ENCODE peak calls at places on chromosomes 11 and 22, in eight cellular contexts. F is HL-60, J is astrocyte, E is lower lobe of right lung, G is SK-N-SH, T is prostate gland, U is thoracic aorta, Z is GM23338. C is an unnamed sample.

GRCh38 chr11:27052668-27053067 is 12.1 kb downstream of the BBOX1 start:
- DNase-seq in F (no peak), J (no peak), E (no peak), G (no peak), T (no peak), U (no peak), Z (no peak), C (no peak)

GRCh38 chr11:74952752-74953151 is 3.7 kb downstream of the SPCS2 start:
- DNase-seq in F (no peak), J (no peak), E (no peak), G (no peak), T (no peak), U (no peak), Z (no peak), C (no peak)

GRCh38 chr22:29071261-29072045 is 1.4 kb upstream of the KREMEN1 start:
- DNase-seq in F (no peak), J (peak), E (peak), G (no peak), T (peak), U (no peak), Z (peak), C (no peak)

GRCh38 chr22:47370448-47371262 is 608.2 kb downstream of the TBC1D22A start:
- DNase-seq in F (no peak), J (no peak), E (peak), G (peak), T (no peak), U (no peak), Z (no peak), C (no peak)

GRCh38 chr11:102608699-102609098 is 16.4 kb downstream of the MMP20 start:
- DNase-seq in F (no peak), J (peak), E (no peak), G (no peak), T (no peak), U (no peak), Z (no peak), C (no peak)

GRCh38 chr11:19777342-19778102 is 64.9 kb downstream of the NAV2 start:
- DNase-seq in F (no peak), J (peak), E (no peak), G (no peak), T (no peak), U (no peak), Z (peak), C (peak)

GRCh38 chr22:40975346-40975745 is 24.2 kb downstream of the RBX1 start:
- DNase-seq in F (no peak), J (no peak), E (no peak), G (no peak), T (no peak), U (no peak), Z (no peak), C (no peak)

GRCh38 chr11:70579376-70579955 is 181.1 kb downstream of the CTTN start:
- DNase-seq in F (no peak), J (no peak), E (no peak), G (peak), T (no peak), U (no peak), Z (no peak), C (no peak)

GRCh38 chr11:3835100-3835485 is 5.7 kb downstream of the RHOG start:
- DNase-seq in F (peak), J (no peak), E (no peak), G (no peak), T (no peak), U (no peak), Z (no peak), C (no peak)

GRCh38 chr11:112392860-112393259 is 132.2 kb upstream of the PLET1 start:
- DNase-seq in F (no peak), J (no peak), E (no peak), G (no peak), T (no peak), U (no peak), Z (no peak), C (no peak)

GRCh38 chr22:27501191-27501936 is 300.2 kb downstream of the MN1 start:
- DNase-seq in F (no peak), J (no peak), E (no peak), G (no peak), T (no peak), U (no peak), Z (no peak), C (no peak)

GRCh38 chr11:85946221-85946620 is 91.0 kb downstream of the CCDC83 start:
- DNase-seq in F (no peak), J (peak), E (no peak), G (no peak), T (no peak), U (no peak), Z (no peak), C (no peak)

GRCh38 chr22:20141186-20142077 is 9.4 kb downstream of the CCDC188 start:
- DNase-seq in F (no peak), J (peak), E (no peak), G (no peak), T (no peak), U (no peak), Z (no peak), C (no peak)

GRCh38 chr11:72721689-72722049 is 30.5 kb downstream of the ARAP1 start:
- DNase-seq in F (no peak), J (peak), E (peak), G (no peak), T (peak), U (no peak), Z (no peak), C (no peak)

GRCh38 chr11:17354070-17354924 is 2.7 kb downstream of the NCR3LG1 start:
- DNase-seq in F (peak), J (peak), E (no peak), G (peak), T (peak), U (peak), Z (peak), C (no peak)

GRCh38 chr22:36922097-36922608 is 8.7 kb downstream of the CSF2RB start:
- DNase-seq in F (no peak), J (no peak), E (no peak), G (no peak), T (no peak), U (no peak), Z (peak), C (no peak)
- H3K27ac ChIP-seq in F (peak), J (no peak), E (no peak), G (no peak), T (no peak), U (no peak), Z (no peak), C (no peak)

GRCh38 chr11:114938799-114939198 is 260.5 kb downstream of the NXPE2 start:
- DNase-seq in F (no peak), J (no peak), E (no peak), G (no peak), T (no peak), U (no peak), Z (no peak), C (no peak)

DNA sequence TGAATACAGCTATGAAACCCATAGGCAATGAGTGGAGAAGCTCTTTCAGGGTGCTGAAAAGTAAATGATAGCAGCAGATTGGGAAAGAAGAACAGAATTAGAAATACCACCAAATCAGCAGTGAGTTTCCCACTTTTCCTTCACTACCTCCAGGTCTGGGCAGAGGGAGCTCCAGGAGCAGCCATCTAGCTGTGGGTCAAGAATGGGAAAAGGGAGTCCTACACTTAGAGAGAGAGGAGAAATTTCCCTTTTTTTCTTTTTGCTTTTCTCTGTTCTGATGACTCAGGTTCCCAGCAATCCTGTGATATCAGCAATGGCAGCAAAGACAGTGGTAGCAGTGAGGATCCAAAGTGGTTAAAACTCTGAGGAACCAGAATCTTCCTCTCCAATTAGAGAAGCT is 263.9 kb downstream of the NXPE2 start:
- DNase-seq in F (no peak), J (peak), E (no peak), G (no peak), T (no peak), U (no peak), Z (peak), C (no peak)
- TF ChIP-seq CTCF in F (no peak), J (no peak), E (no peak), G (no peak), T (no peak), U (no peak), Z (peak), C (no peak)

DNA sequence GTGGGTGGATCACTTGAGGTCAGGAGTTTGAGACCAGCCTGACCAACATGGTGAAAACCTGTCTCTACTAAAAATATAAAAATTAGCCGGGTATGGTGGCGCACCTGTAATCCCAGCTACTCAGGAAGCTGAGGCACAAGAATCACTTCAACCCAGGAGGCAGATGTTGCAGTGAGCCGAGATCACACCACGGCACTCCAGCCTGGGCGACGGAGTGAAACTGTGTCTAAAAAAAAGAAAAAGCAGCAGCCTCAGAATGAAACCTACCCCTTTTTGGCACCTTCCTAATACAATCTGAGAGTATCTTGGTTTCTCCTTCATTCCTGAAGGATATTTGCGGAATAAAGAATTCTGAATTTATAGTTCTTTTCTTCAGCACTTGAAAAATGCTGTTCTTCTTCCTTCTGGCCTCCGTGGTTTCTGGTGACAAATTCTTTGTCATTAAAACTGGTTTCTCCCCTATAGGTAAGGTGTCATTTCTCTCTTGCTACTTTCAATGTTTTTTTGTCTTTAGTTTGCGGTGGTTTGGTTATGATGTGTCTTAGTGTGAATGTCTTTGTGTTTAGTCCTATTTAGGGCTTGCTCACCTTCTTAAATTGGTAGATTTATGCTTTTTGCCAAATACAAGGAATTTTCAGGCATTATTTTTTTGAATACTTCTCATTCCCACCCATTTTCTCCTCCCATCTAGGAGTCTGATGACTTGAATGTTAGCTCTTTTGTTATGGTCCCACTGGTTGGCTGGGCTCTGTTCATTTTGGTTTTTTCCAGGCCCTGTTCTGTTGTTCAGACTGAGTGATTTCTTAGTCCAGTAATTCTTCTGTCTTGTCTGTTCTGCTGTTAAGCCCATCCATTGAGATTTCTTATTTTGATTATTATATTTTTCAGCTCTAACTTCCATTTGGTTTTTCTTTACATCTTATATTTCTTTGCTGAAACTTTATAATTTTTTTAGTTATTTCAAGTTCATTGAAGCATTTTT is 15.4 kb downstream of the ASRGL1 start:
- DNase-seq in F (no peak), J (no peak), E (no peak), G (no peak), T (no peak), U (no peak), Z (no peak), C (no peak)
- H3K27ac ChIP-seq in F (no peak), J (no peak), E (no peak), G (no peak), T (no peak), U (no peak), Z (peak), C (no peak)

GRCh38 chr11:8745431-8745986 is 62.9 kb downstream of the RPL27A start:
- DNase-seq in F (no peak), J (no peak), E (no peak), G (no peak), T (no peak), U (no peak), Z (no peak), C (no peak)

GRCh38 chr11:8749202-8749601 is 66.6 kb downstream of the RPL27A start:
- DNase-seq in F (no peak), J (no peak), E (no peak), G (no peak), T (no peak), U (no peak), Z (no peak), C (no peak)

GRCh38 chr11:8746575-8746974 is 64.0 kb downstream of the RPL27A start:
- DNase-seq in F (no peak), J (no peak), E (no peak), G (no peak), T (no peak), U (no peak), Z (no peak), C (no peak)

GRCh38 chr11:8748317-8748716 is 65.7 kb downstream of the RPL27A start:
- DNase-seq in F (no peak), J (no peak), E (no peak), G (no peak), T (no peak), U (no peak), Z (no peak), C (no peak)

GRCh38 chr11:8747173-8747572 is 64.6 kb downstream of the RPL27A start:
- DNase-seq in F (no peak), J (no peak), E (no peak), G (no peak), T (no peak), U (no peak), Z (no peak), C (no peak)
- TF ChIP-seq CTCF in F (no peak), J (no peak), E (no peak), G (no peak), T (no peak), U (no peak), Z (no peak), C (no peak)

GRCh38 chr11:118238397-118238796 is 13.6 kb upstream of the JAML start:
- DNase-seq in F (peak), J (no peak), E (no peak), G (no peak), T (no peak), U (no peak), Z (no peak), C (no peak)
- H3K27ac ChIP-seq in F (peak), J (no peak), E (peak), G (no peak), T (no peak), U (no peak), Z (no peak), C (no peak)

GRCh38 chr11:46706886-46707285 is 6.1 kb downstream of the ZNF408 start:
- DNase-seq in F (no peak), J (no peak), E (no peak), G (no peak), T (no peak), U (no peak), Z (no peak), C (no peak)
- TF ChIP-seq CTCF in F (no peak), J (no peak), E (no peak), G (no peak), T (no peak), U (no peak), Z (no peak), C (no peak)